ENCODE peak calls at places on chromosomes 6 and 20, in eight cellular contexts. N, O, X, K, C, E, T and Y are unnamed samples.

GRCh38 chr20:14924433-14924832 is 587.0 kb upstream of the FLRT3 start:
- DNase-seq in E (no peak), C (no peak), O (no peak), X (no peak), K (no peak), T (no peak), N (no peak), Y (no peak)

GRCh38 chr6:35078226-35078850 is 62.8 kb downstream of the TCP11 start:
- DNase-seq in N (no peak), K (no peak), C (no peak), T (peak; percentile 55), O (no peak), X (no peak), E (no peak), Y (no peak)

GRCh38 chr6:36626636-36627035 is 32.5 kb downstream of the SRSF3 start:
- DNase-seq in N (no peak), E (no peak), O (no peak), X (no peak), C (no peak), K (no peak), T (no peak), Y (peak; percentile 19)

GRCh38 chr6:53309059-53309896 is 39.5 kb downstream of the ELOVL5 start:
- DNase-seq in O (no peak), E (peak; percentile 28), T (no peak), C (no peak), N (no peak), K (no peak), X (no peak), Y (no peak)

GRCh38 chr6:126530777-126531176 is 190.9 kb downstream of the CENPW start:
- DNase-seq in N (no peak), K (no peak), T (no peak), O (no peak), C (no peak), X (no peak), E (peak; percentile 52), Y (no peak)

GRCh38 chr20:49245921-49246740 is 26.9 kb downstream of the DDX27 start:
- DNase-seq in N (peak; percentile 19), X (no peak), C (no peak), E (peak; percentile 46), K (peak; percentile 42), T (no peak), O (peak; percentile 12), Y (no peak)

GRCh38 chr6:105596284-105596755 is 193.4 kb upstream of the PREP start:
- DNase-seq in K (no peak), O (peak; percentile 82), E (no peak), N (no peak), X (no peak), T (no peak), C (no peak), Y (no peak)

GRCh38 chr20:33490023-33490933 is at the start of gene CBFA2T2:
- DNase-seq in E (peak; percentile 57), K (peak; percentile 60), C (no peak), O (peak; percentile 24), T (peak; percentile 90), N (peak; percentile 73), X (no peak), Y (peak; percentile 84)

GRCh38 chr6:166958926-166959861 is 2.8 kb upstream of the RNASET2 start:
- DNase-seq in C (no peak), T (no peak), O (no peak), K (no peak), X (no peak), E (peak; percentile 64), N (peak; percentile 41), Y (no peak)

GRCh38 chr6:43716099-43716498 is 28.5 kb upstream of the MRPS18A start:
- DNase-seq in X (no peak), T (peak; percentile 79), K (no peak), O (no peak), N (no peak), E (no peak), C (no peak), Y (peak; percentile 94)

GRCh38 chr20:48102076-48102787 is 317.0 kb upstream of the SULF2 start:
- DNase-seq in K (no peak), X (no peak), E (no peak), N (no peak), C (no peak), T (no peak), O (no peak), Y (no peak)

GRCh38 chr6:151324079-151324825 is 67.1 kb downstream of the ZBTB2 start:
- DNase-seq in X (peak; percentile 92), T (peak; percentile 95), K (peak; percentile 61), E (peak; percentile 61), O (peak; percentile 59), C (peak; percentile 53), N (peak; percentile 78), Y (peak; percentile 90)

GRCh38 chr6:166465671-166466087 is 82.9 kb upstream of the MPC1 start:
- DNase-seq in T (no peak), E (no peak), N (no peak), K (peak; percentile 57), C (no peak), O (no peak), X (no peak), Y (peak; percentile 42)

GRCh38 chr6:39865011-39865888 is 69.0 kb downstream of the MOCS1 start:
- DNase-seq in O (peak; percentile 59), T (peak; percentile 92), X (peak; percentile 68), K (peak; percentile 46), N (peak; percentile 78), C (peak; percentile 3), E (peak; percentile 72), Y (peak; percentile 81)

GRCh38 chr20:50514035-50514337 is 3.8 kb downstream of the PTPN1 start:
- DNase-seq in C (no peak), K (no peak), N (no peak), X (no peak), E (no peak), O (no peak), T (no peak), Y (no peak)

GRCh38 chr6:159169193-159169555 is at the start of gene FNDC1:
- DNase-seq in E (no peak), K (no peak), X (peak; percentile 65), O (no peak), N (peak; percentile 78), T (peak; percentile 85), C (no peak), Y (no peak)

GRCh38 chr6:13678255-13678983 is 33.2 kb downstream of the RANBP9 start:
- DNase-seq in T (no peak), N (no peak), O (no peak), C (no peak), E (no peak), X (no peak), K (no peak), Y (no peak)

GRCh38 chr6:136740050-136740974 is 52.0 kb downstream of the MAP3K5 start:
- DNase-seq in O (no peak), X (no peak), K (no peak), E (no peak), T (no peak), N (no peak), C (no peak), Y (no peak)

GRCh38 chr20:59718071-59718470 is 113.7 kb downstream of the PHACTR3 start:
- DNase-seq in C (no peak), E (no peak), N (no peak), T (no peak), O (no peak), K (no peak), X (no peak), Y (no peak)

GRCh38 chr6:29975561-29975907 is 33.2 kb downstream of the HLA-A start:
- DNase-seq in C (no peak), N (no peak), O (no peak), K (no peak), T (no peak), E (no peak), X (no peak), Y (no peak)

GRCh38 chr20:36941403-36941835 is 10.1 kb downstream of the SAMHD1 start:
- DNase-seq in E (peak; percentile 40), K (no peak), N (peak; percentile 26), X (no peak), C (no peak), T (no peak), O (no peak), Y (peak; percentile 15)

GRCh38 chr6:54473328-54473727 is 165.1 kb downstream of the TINAG start:
- DNase-seq in O (no peak), T (no peak), X (no peak), E (no peak), N (no peak), K (no peak), C (no peak), Y (no peak)

GRCh38 chr6:113644861-113645575 is 212.1 kb upstream of the MARCKS start:
- DNase-seq in C (no peak), X (no peak), K (no peak), E (no peak), N (no peak), T (no peak), O (peak; percentile 87), Y (no peak)

GRCh38 chr6:41758641-41759035 is 11.4 kb upstream of the PGC start:
- DNase-seq in T (no peak), E (no peak), X (no peak), C (no peak), K (no peak), O (no peak), N (no peak), Y (no peak)

GRCh38 chr6:33756211-33756954 is 9.7 kb upstream of the IP6K3 start:
- DNase-seq in N (no peak), O (no peak), X (no peak), K (no peak), C (no peak), T (no peak), E (no peak), Y (no peak)

GRCh38 chr6:79173378-79173777 is 61.1 kb downstream of the HMGN3 start:
- DNase-seq in X (no peak), N (no peak), C (no peak), T (no peak), O (no peak), E (no peak), K (no peak), Y (no peak)

GRCh38 chr6:71125216-71125615 is 163.4 kb upstream of the OGFRL1 start:
- DNase-seq in X (no peak), E (no peak), N (no peak), T (no peak), K (no peak), O (no peak), C (no peak), Y (no peak)

GRCh38 chr20:22836211-22836610 is 198.9 kb upstream of the SSTR4 start:
- DNase-seq in O (no peak), K (no peak), X (no peak), E (no peak), N (no peak), T (no peak), C (no peak), Y (no peak)